ENCODE peak calls at places on chromosomes 11 and 22, in four cellular contexts. One of them, this sample, is unnamed.

GRCh38 chr22:39106326-39106725 is 9.3 kb downstream of the APOBEC3H start:
- DNase-seq in K562: no peak
- DNase-seq in HepG2: peak; percentile 52
- DNase-seq in WTC11: no peak
- DNase-seq in this sample: no peak

GRCh38 chr11:126585388-126586302 is 230.2 kb downstream of the ST3GAL4 start:
- DNase-seq in K562: no peak
- DNase-seq in HepG2: no peak
- DNase-seq in WTC11: peak; percentile 53
- DNase-seq in this sample: no peak

GRCh38 chr22:26711205-26711958 is 54.0 kb downstream of the MIAT start:
- DNase-seq in HepG2: no peak
- DNase-seq in WTC11: no peak
- DNase-seq in K562: no peak
- DNase-seq in this sample: peak; percentile 68

GRCh38 chr11:2276280-2276998 is 6.1 kb upstream of the ASCL2 start:
- DNase-seq in WTC11: no peak
- DNase-seq in HepG2: no peak
- DNase-seq in K562: no peak
- DNase-seq in this sample: no peak

GRCh38 chr11:128715691-128716153 is 21.9 kb downstream of the FLI1 start:
- DNase-seq in K562: no peak
- DNase-seq in HepG2: no peak
- DNase-seq in WTC11: no peak
- DNase-seq in this sample: no peak

GRCh38 chr11:79052539-79052938 is 388.3 kb downstream of the TENM4 start:
- DNase-seq in WTC11: peak; percentile 55
- DNase-seq in K562: peak; percentile 19
- DNase-seq in HepG2: no peak
- DNase-seq in this sample: no peak

GRCh38 chr22:23180893-23181762 is 819 bp downstream of the BCR start:
- DNase-seq in HepG2: no peak
- DNase-seq in WTC11: no peak
- DNase-seq in K562: peak; percentile 92
- DNase-seq in this sample: no peak

GRCh38 chr11:2760196-2760871 is 60.5 kb upstream of the KCNQ1OT1 start:
- DNase-seq in K562: no peak
- DNase-seq in WTC11: peak; percentile 4
- DNase-seq in HepG2: no peak
- DNase-seq in this sample: no peak

GRCh38 chr22:44274918-44275665 is 37.7 kb downstream of the SHISAL1 start:
- DNase-seq in HepG2: no peak
- DNase-seq in WTC11: peak; percentile 6
- DNase-seq in K562: no peak
- DNase-seq in this sample: no peak

GRCh38 chr22:29315286-29316195 is at the start of gene RASL10A:
- DNase-seq in K562: no peak
- DNase-seq in HepG2: no peak
- DNase-seq in WTC11: no peak
- DNase-seq in this sample: no peak

GRCh38 chr22:44813416-44813815 is 61.0 kb downstream of the ARHGAP8 start:
- DNase-seq in WTC11: no peak
- DNase-seq in HepG2: no peak
- DNase-seq in K562: no peak
- DNase-seq in this sample: no peak

GRCh38 chr11:125401746-125402145 is 94.3 kb downstream of the FEZ1 start:
- DNase-seq in HepG2: no peak
- DNase-seq in WTC11: peak; percentile 53
- DNase-seq in K562: no peak
- DNase-seq in this sample: no peak

GRCh38 chr11:76975513-76975912 is 58.7 kb upstream of the B3GNT6 start:
- DNase-seq in HepG2: no peak
- DNase-seq in WTC11: no peak
- DNase-seq in K562: no peak
- DNase-seq in this sample: no peak

GRCh38 chr11:80595011-80595410 is 1154.2 kb upstream of the TENM4 start:
- DNase-seq in WTC11: no peak
- DNase-seq in K562: no peak
- DNase-seq in HepG2: peak; percentile 60
- DNase-seq in this sample: no peak

DNA sequence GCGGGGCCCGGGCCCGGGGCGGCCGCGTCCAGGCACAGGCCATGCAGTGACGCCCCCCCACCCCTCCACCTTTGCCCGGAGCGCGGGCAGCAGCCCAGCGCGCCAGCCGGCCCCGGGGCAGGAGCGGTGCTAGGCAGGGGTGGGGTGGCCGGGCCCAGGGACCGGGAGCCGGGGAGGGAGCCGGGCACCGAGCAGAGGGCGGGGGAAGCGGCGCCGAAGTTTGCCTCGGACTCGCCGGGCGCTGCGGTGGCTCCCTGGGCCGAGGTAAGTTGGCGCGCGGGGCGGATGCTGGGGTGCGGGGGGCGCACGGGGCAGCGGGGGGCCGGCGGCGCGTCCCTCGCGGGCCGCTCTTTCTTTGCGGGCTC is 332 bp downstream of the TEAD1 start:
- DNase-seq in K562: peak; percentile 53
- DNase-seq in HepG2: no peak
- DNase-seq in WTC11: no peak
- DNase-seq in this sample: no peak
- TF ChIP-seq TCF7 in K562: no peak
- TF ChIP-seq TCF7 in HepG2: no peak
- TF ChIP-seq TCF7 in WTC11: no peak
- TF ChIP-seq TCF7 in this sample: no peak

GRCh38 chr11:86499723-86500129 is 125.0 kb downstream of the CCDC81 start:
- DNase-seq in HepG2: peak; percentile 73
- DNase-seq in K562: no peak
- DNase-seq in WTC11: no peak
- DNase-seq in this sample: no peak
- TF ChIP-seq TCF7 in HepG2: no peak
- TF ChIP-seq TCF7 in K562: no peak
- TF ChIP-seq TCF7 in WTC11: no peak
- TF ChIP-seq TCF7 in this sample: no peak

DNA sequence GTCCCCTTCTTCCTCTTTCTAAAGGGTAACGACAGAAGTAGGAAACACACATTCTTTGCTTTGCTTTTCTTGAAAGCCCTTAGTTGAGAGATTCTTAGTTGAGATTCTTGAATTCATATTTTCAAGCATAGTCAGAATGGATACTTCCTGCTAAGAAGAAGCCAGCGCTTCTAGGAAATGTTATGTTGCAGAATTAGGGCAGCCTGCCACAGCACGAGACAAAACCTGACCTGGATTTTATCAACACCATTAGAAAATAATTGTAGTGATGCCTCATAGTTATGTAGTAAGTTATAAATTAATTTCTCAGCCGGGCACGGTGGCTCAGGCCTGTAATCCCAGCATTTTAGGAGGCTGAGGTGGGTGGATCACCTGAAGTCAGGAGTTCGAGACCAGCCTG is 37.9 kb upstream of the NUP160 start:
- DNase-seq in WTC11: no peak
- DNase-seq in HepG2: no peak
- DNase-seq in K562: no peak
- DNase-seq in this sample: no peak
- TF ChIP-seq TCF7 in WTC11: no peak
- TF ChIP-seq TCF7 in HepG2: no peak
- TF ChIP-seq TCF7 in K562: no peak
- TF ChIP-seq TCF7 in this sample: no peak

GRCh38 chr11:118958577-118958976 is 2.5 kb downstream of the UPK2 start:
- DNase-seq in HepG2: no peak
- DNase-seq in WTC11: no peak
- DNase-seq in K562: no peak
- DNase-seq in this sample: no peak
- TF ChIP-seq TCF7 in HepG2: no peak
- TF ChIP-seq TCF7 in WTC11: no peak
- TF ChIP-seq TCF7 in K562: no peak
- TF ChIP-seq TCF7 in this sample: no peak

DNA sequence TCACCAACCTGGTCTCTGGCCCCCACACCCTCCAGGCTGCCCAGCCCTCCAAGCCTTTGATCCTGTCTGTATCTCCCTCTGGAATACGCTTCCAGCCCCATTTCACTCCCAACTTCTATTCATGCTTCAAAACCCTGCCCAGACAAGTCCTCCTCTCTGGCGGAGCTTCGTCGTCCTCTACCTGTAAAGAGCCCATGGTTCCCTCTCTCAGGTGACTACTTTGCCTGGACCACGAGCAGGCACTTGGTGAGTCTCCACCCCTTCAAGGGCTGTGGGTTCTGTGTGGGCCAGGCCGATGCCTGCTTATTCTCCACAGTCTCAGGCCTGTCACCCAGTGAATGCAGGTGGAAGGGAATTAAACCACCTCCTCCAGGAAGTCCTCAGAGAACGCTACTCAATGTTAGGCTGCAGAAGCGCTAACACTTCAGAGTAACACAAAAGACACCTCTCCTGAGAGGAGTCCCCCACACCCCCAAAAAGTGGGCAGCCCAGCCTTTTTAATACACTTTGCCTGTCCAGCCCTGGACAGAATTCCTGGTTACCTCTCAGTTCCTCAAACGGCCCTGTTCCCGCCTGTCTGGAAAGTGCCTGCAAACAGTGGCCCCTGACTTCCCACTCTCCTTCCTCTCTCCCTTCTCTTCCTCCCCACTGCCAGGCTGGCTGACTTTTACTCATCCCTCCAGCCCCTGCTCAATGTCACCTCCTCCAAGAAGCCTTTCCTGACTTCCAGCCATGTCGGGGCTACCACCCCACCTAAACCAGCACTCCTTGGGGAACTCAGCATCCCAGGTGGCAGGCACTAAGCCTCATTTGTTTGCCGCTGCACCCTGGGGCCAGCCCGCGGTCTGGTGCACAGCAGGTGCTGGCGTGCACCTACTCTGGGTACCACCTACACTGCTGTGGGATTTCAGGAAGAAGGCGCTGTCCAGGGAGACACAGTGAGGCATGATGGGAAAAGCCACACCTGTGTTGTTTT is 9.0 kb downstream of the RAC2 start:
- DNase-seq in WTC11: no peak
- DNase-seq in K562: no peak
- DNase-seq in HepG2: no peak
- DNase-seq in this sample: no peak
- TF ChIP-seq TCF7 in WTC11: no peak
- TF ChIP-seq TCF7 in K562: no peak
- TF ChIP-seq TCF7 in HepG2: no peak
- TF ChIP-seq TCF7 in this sample: no peak

GRCh38 chr22:40728731-40729189 is 49.5 kb downstream of the MCHR1 start:
- DNase-seq in HepG2: no peak
- DNase-seq in K562: no peak
- DNase-seq in WTC11: no peak
- DNase-seq in this sample: no peak
- TF ChIP-seq TCF7 in HepG2: no peak
- TF ChIP-seq TCF7 in K562: peak; percentile 40
- TF ChIP-seq TCF7 in WTC11: no peak
- TF ChIP-seq TCF7 in this sample: no peak

GRCh38 chr11:102615894-102616432 is 9.2 kb downstream of the MMP20 start:
- DNase-seq in K562: no peak
- DNase-seq in WTC11: no peak
- DNase-seq in HepG2: no peak
- DNase-seq in this sample: no peak

GRCh38 chr11:102617491-102618026 is 7.6 kb downstream of the MMP20 start:
- DNase-seq in HepG2: no peak
- DNase-seq in WTC11: no peak
- DNase-seq in K562: no peak
- DNase-seq in this sample: no peak

GRCh38 chr11:102614485-102614884 is 10.6 kb downstream of the MMP20 start:
- DNase-seq in K562: no peak
- DNase-seq in HepG2: no peak
- DNase-seq in WTC11: no peak
- DNase-seq in this sample: no peak

GRCh38 chr11:102613455-102613854 is 11.7 kb downstream of the MMP20 start:
- DNase-seq in WTC11: no peak
- DNase-seq in K562: no peak
- DNase-seq in HepG2: no peak
- DNase-seq in this sample: no peak

GRCh38 chr11:102615077-102615893 is 9.8 kb downstream of the MMP20 start:
- DNase-seq in K562: no peak
- DNase-seq in HepG2: peak; percentile 82
- DNase-seq in WTC11: no peak
- DNase-seq in this sample: no peak
- TF ChIP-seq TCF7 in K562: no peak
- TF ChIP-seq TCF7 in HepG2: no peak
- TF ChIP-seq TCF7 in WTC11: no peak
- TF ChIP-seq TCF7 in this sample: no peak

This sample was measured in GM12878.